ENCODE peak calls at places on chromosomes 16 and 17, in five cellular contexts. One of them, this sample, is unnamed.

GRCh38 chr17:45742251-45742650 is 41.9 kb upstream of the CRHR1 start:
- DNase-seq in AG10803: no peak
- DNase-seq in bronchial epithelial cell: no peak
- DNase-seq in IMR-90: no peak
- DNase-seq in fibroblast of mammary gland: no peak
- DNase-seq in this sample: no peak

GRCh38 chr16:55889518-55889917 is 14.3 kb upstream of the CES5A start:
- DNase-seq in IMR-90: no peak
- DNase-seq in AG10803: no peak
- DNase-seq in bronchial epithelial cell: no peak
- DNase-seq in fibroblast of mammary gland: no peak
- DNase-seq in this sample: no peak

GRCh38 chr17:82212331-82213250 is at the start of gene CCDC57:
- DNase-seq in IMR-90: peak
- DNase-seq in fibroblast of mammary gland: peak
- DNase-seq in bronchial epithelial cell: peak
- DNase-seq in AG10803: peak
- DNase-seq in this sample: peak

GRCh38 chr17:42493324-42493723 is 34.6 kb downstream of the ATP6V0A1 start:
- DNase-seq in fibroblast of mammary gland: no peak
- DNase-seq in IMR-90: no peak
- DNase-seq in AG10803: no peak
- DNase-seq in bronchial epithelial cell: no peak
- DNase-seq in this sample: no peak

GRCh38 chr17:50361561-50362480 is 11.2 kb downstream of the MRPL27 start:
- DNase-seq in IMR-90: peak
- DNase-seq in AG10803: peak
- DNase-seq in fibroblast of mammary gland: peak
- DNase-seq in bronchial epithelial cell: peak
- DNase-seq in this sample: peak

GRCh38 chr16:64012166-64012565 is 1109.7 kb downstream of the CDH11 start:
- DNase-seq in IMR-90: no peak
- DNase-seq in fibroblast of mammary gland: peak
- DNase-seq in AG10803: peak
- DNase-seq in bronchial epithelial cell: no peak
- DNase-seq in this sample: no peak

GRCh38 chr17:40419559-40420331 is 2.0 kb upstream of the TOP2A start:
- DNase-seq in AG10803: no peak
- DNase-seq in bronchial epithelial cell: no peak
- DNase-seq in IMR-90: no peak
- DNase-seq in fibroblast of mammary gland: no peak
- DNase-seq in this sample: no peak

GRCh38 chr17:40560592-40561293 is 4.5 kb downstream of the CCR7 start:
- DNase-seq in fibroblast of mammary gland: peak
- DNase-seq in IMR-90: peak
- DNase-seq in bronchial epithelial cell: no peak
- DNase-seq in AG10803: peak
- DNase-seq in this sample: peak

GRCh38 chr17:80036715-80037477 is 454 bp downstream of the CCDC40 start:
- DNase-seq in IMR-90: no peak
- DNase-seq in bronchial epithelial cell: no peak
- DNase-seq in AG10803: no peak
- DNase-seq in fibroblast of mammary gland: no peak
- DNase-seq in this sample: peak

GRCh38 chr17:74161501-74161850 is 42.0 kb upstream of the RPL38 start:
- DNase-seq in IMR-90: no peak
- DNase-seq in bronchial epithelial cell: no peak
- DNase-seq in fibroblast of mammary gland: no peak
- DNase-seq in AG10803: no peak
- DNase-seq in this sample: no peak

GRCh38 chr16:16096161-16096857 is 127.0 kb downstream of the ABCC6 start:
- DNase-seq in IMR-90: peak
- DNase-seq in fibroblast of mammary gland: peak
- DNase-seq in bronchial epithelial cell: no peak
- DNase-seq in AG10803: peak
- DNase-seq in this sample: peak

GRCh38 chr16:7597677-7598076 is 265.0 kb downstream of the RBFOX1 start:
- DNase-seq in fibroblast of mammary gland: no peak
- DNase-seq in AG10803: no peak
- DNase-seq in IMR-90: no peak
- DNase-seq in bronchial epithelial cell: peak
- DNase-seq in this sample: no peak

GRCh38 chr17:21453144-21453982 is 77.2 kb downstream of the KCNJ12 start:
- DNase-seq in IMR-90: no peak
- DNase-seq in bronchial epithelial cell: no peak
- DNase-seq in AG10803: no peak
- DNase-seq in fibroblast of mammary gland: no peak
- DNase-seq in this sample: no peak

DNA sequence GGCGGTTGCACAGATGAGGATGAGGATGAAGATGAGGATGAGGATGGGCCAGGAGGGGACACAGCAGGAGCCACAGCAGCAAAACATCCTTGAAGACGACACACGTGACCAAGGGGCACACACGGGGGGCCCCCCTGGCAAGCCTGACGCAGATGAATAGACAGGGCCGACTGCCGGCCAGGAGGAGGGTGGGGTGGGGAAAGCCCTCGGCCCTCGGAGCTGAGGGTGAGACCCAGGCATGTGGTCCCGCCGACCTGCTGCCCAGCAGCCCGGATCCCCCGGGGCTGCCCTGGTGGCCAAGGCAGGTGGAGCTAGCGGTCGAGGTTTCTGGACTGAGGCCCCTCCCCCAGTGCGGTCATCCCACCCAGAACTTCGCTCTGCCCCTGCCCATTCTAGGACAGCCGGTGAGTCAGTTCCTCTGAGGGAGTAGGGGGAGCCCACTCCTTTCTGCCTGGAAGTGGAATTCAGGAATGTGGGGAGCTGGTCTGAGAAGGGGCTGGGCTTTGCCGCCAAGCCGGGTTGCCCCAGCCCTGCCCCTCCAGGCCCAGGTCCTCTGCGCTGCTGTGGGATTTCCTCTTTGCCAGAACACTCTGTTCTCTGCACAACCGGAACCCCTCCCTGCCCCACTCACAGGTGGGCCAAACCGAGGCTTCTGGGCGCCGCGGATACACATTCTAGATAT is 9.9 kb downstream of the CYGB start:
- DNase-seq in fibroblast of mammary gland: peak
- DNase-seq in bronchial epithelial cell: peak
- DNase-seq in IMR-90: peak
- DNase-seq in AG10803: peak
- DNase-seq in this sample: peak
- H3K4me3 ChIP-seq in fibroblast of mammary gland: no peak
- H3K4me3 ChIP-seq in bronchial epithelial cell: no peak
- H3K4me3 ChIP-seq in IMR-90: no peak
- H3K4me3 ChIP-seq in AG10803: no peak
- H3K4me3 ChIP-seq in this sample: no peak

GRCh38 chr17:18139949-18140348 is 31.4 kb downstream of the MYO15A start:
- DNase-seq in fibroblast of mammary gland: peak
- DNase-seq in AG10803: peak
- DNase-seq in bronchial epithelial cell: no peak
- DNase-seq in IMR-90: peak
- DNase-seq in this sample: peak
- TF ChIP-seq CTCF in fibroblast of mammary gland: peak
- TF ChIP-seq CTCF in AG10803: peak
- TF ChIP-seq CTCF in bronchial epithelial cell: peak
- TF ChIP-seq CTCF in IMR-90: peak
- TF ChIP-seq CTCF in this sample: peak

DNA sequence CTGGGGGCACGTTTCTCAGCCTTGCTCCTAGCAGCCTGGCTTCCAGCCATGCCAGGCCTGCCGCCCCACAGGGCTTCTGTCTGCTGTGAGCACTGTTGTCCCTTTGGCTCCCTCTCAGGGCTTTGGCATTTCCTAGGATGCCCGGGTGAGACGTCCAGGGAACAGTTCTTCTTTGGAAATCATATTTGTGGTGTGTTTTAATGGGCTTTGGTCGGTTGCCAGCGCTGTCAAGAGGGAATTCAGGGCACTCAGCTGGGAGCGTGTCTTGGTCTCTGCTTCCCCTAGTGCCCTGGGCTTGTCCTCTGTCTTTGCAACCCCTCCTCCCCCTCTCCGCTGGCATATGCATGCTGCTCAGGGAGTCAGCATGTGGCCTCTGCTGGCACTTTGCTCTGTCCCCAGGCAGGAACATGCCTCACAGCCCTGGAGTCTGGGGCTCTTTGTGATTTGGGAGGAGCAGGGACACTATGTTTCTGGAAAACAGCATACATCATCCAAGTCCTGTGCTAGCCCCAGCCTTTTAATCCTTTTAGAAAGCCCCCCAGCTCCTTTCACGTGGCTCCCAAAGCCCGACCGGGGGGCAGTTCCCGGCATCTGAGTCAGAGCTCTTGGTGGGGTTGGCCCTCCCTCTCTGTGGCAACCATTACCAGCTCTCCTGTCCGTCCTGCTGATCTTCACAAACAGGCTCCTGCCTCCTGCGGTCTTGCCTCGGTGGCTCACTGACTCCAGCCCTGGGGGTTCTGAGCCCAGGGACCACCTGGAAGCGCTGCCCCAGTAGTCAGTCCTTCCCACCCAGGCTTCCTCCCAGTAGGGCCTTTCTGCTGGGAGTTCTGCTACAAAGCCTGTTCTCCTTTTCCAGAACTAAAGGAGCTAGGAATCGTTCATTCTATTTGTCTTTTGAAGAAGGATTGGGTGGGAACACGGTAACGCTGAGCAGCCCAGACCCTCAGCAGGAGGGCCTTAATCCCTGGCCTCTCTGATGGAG is 26.7 kb downstream of the SAP30BP start:
- DNase-seq in bronchial epithelial cell: peak
- DNase-seq in AG10803: peak
- DNase-seq in IMR-90: peak
- DNase-seq in fibroblast of mammary gland: peak
- DNase-seq in this sample: peak
- H3K4me3 ChIP-seq in bronchial epithelial cell: no peak
- H3K4me3 ChIP-seq in AG10803: no peak
- H3K4me3 ChIP-seq in IMR-90: no peak
- H3K4me3 ChIP-seq in fibroblast of mammary gland: no peak
- H3K4me3 ChIP-seq in this sample: no peak

DNA sequence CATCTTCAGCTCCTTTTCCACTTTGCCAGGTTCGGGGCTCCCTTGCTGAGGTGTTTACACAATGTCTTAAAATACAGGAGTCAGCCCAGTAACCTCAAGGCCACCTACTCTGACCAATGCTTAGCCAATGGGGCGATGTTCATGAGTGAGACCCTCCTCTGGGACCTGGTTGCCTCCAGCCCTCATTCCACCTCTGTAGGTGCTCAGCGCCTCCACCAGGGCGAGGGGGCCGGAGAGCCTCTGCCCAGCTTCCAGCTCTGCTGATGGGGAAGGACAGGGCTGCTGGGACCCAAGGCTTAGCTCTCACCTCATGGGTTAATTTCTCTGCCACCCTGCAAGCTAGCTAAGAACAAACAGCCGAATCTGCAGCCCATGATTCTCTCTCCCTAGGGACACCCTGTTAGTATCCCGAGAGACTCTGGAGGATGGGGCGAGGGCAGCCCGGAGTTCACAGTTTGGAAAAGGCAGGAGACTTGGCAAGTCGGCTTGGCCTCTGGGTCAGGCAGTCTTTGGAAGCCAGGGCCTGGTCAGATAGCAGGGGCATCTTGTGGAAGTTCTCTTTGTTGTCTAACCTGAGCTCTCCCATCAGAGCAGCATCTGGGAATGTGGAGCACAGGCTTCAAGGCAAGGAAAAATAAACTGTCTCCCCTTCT is 16.2 kb downstream of the SRCIN1 start:
- DNase-seq in bronchial epithelial cell: no peak
- DNase-seq in fibroblast of mammary gland: no peak
- DNase-seq in IMR-90: no peak
- DNase-seq in AG10803: no peak
- DNase-seq in this sample: no peak
- TF ChIP-seq CTCF in bronchial epithelial cell: no peak
- TF ChIP-seq CTCF in fibroblast of mammary gland: no peak
- TF ChIP-seq CTCF in IMR-90: no peak
- TF ChIP-seq CTCF in AG10803: no peak
- TF ChIP-seq CTCF in this sample: no peak